ENCODE peak calls at places on chromosomes 5 and 9, in four cellular contexts. J, I, D and E are unnamed samples.

GRCh38 chr5:111383288-111383970 is 128.9 kb downstream of the STARD4 start:
- DNase-seq in J (no peak), I (no peak), D (no peak), E (no peak)

GRCh38 chr9:125953314-125954019 is 206.3 kb downstream of the PBX3 start:
- DNase-seq in D (no peak), I (no peak), J (no peak), E (no peak)

GRCh38 chr9:5186416-5187169 is 1.2 kb upstream of the INSL6 start:
- DNase-seq in D (peak; percentile 78), I (peak; percentile 7), J (peak; percentile 16), E (no peak)

GRCh38 chr5:75610201-75610600 is 1.1 kb upstream of the ANKDD1B start:
- DNase-seq in J (no peak), D (no peak), I (no peak), E (no peak)

GRCh38 chr5:94422819-94423218 is 195.6 kb downstream of the KIAA0825 start:
- DNase-seq in J (no peak), D (peak; percentile 3), I (no peak), E (no peak)

GRCh38 chr5:96093890-96094381 is 132.3 kb upstream of the ELL2 start:
- DNase-seq in J (no peak), D (peak; percentile 13), I (no peak), E (no peak)

GRCh38 chr5:36523450-36523849 is 83.0 kb upstream of the SLC1A3 start:
- DNase-seq in I (no peak), J (no peak), D (no peak), E (no peak)

GRCh38 chr5:172452398-172453205 is 1.7 kb downstream of the SH3PXD2B start:
- DNase-seq in I (no peak), D (peak; percentile 72), J (no peak), E (no peak)

GRCh38 chr9:105722099-105722498 is 27.8 kb downstream of the TMEM38B start:
- DNase-seq in D (no peak), J (no peak), I (no peak), E (no peak)